ENCODE peak calls at places on chromosomes 6 and 20, in eight cellular contexts. W, R, S, G, V, Y, T and Z are unnamed samples.

GRCh38 chr6:3697609-3698008 is 53.9 kb downstream of the PXDC1 start:
- DNase-seq in T (no peak), S (no peak), G (no peak), R (no peak), Y (no peak), W (no peak), V (peak; percentile 95), Z (no peak)

GRCh38 chr20:3846378-3846739 is 275 bp upstream of the MAVS start:
- DNase-seq in G (no peak), T (no peak), V (no peak), Y (no peak), W (no peak), R (peak; percentile 26), S (no peak), Z (peak; percentile 91)

GRCh38 chr20:25087186-25087929 is 5.4 kb upstream of the VSX1 start:
- DNase-seq in V (no peak), S (no peak), W (no peak), R (no peak), G (no peak), Y (no peak), T (no peak), Z (no peak)

GRCh38 chr6:36986704-36987047 is 680 bp upstream of the MTCH1 start:
- DNase-seq in G (no peak), R (no peak), Y (no peak), T (no peak), W (no peak), V (no peak), S (no peak), Z (no peak)

GRCh38 chr20:25090492-25091429 is 8.8 kb upstream of the VSX1 start:
- DNase-seq in S (no peak), R (no peak), G (peak; percentile 58), T (peak; percentile 52), V (no peak), W (peak; percentile 47), Y (no peak), Z (no peak)

GRCh38 chr20:24442909-24443308 is 26.5 kb upstream of the SYNDIG1 start:
- DNase-seq in R (no peak), Y (no peak), T (no peak), G (no peak), V (no peak), W (no peak), S (no peak), Z (no peak)

GRCh38 chr6:169866668-169867521 is 115.5 kb downstream of the ERMARD start:
- DNase-seq in R (no peak), Y (no peak), S (no peak), T (no peak), W (no peak), G (no peak), V (no peak), Z (no peak)

GRCh38 chr6:37595859-37596258 is 96.2 kb upstream of the CCDC167 start:
- DNase-seq in R (no peak), G (no peak), Y (no peak), S (no peak), W (no peak), T (no peak), V (no peak), Z (no peak)

GRCh38 chr20:29298759-29299613 is 1958.5 kb upstream of the DEFB115 start:
- DNase-seq in G (no peak), S (no peak), T (no peak), W (no peak), V (peak; percentile 27), R (no peak), Y (no peak), Z (no peak)

GRCh38 chr6:24780206-24780605 is 5.5 kb downstream of the GMNN start:
- DNase-seq in V (no peak), T (no peak), G (no peak), W (no peak), Y (no peak), S (no peak), R (no peak), Z (no peak)

GRCh38 chr6:34514593-34515472 is 41.3 kb downstream of the SPDEF start:
- DNase-seq in W (no peak), V (peak; percentile 28), Y (no peak), R (peak; percentile 38), G (no peak), S (no peak), T (no peak), Z (no peak)

GRCh38 chr6:43763133-43763797 is 6.7 kb upstream of the VEGFA start:
- DNase-seq in V (peak; percentile 54), Y (no peak), W (no peak), G (no peak), S (no peak), T (no peak), R (no peak), Z (no peak)

GRCh38 chr20:32012159-32012682 is 2.0 kb downstream of the CCM2L start:
- DNase-seq in S (no peak), V (no peak), R (no peak), T (no peak), G (no peak), Y (no peak), W (no peak), Z (no peak)

GRCh38 chr6:111841822-111842221 is 31.4 kb downstream of the FYN start:
- DNase-seq in Y (no peak), R (peak; percentile 44), W (no peak), V (peak; percentile 90), T (no peak), G (no peak), S (no peak), Z (no peak)

GRCh38 chr6:151482290-151482689 is 11.5 kb upstream of the CCDC170 start:
- DNase-seq in G (no peak), V (peak; percentile 33), Y (no peak), W (no peak), T (no peak), S (no peak), R (no peak), Z (no peak)

GRCh38 chr20:51345601-51346101 is 196.9 kb downstream of the NFATC2 start:
- DNase-seq in R (no peak), Y (no peak), S (no peak), V (peak; percentile 57), G (no peak), W (no peak), T (no peak), Z (no peak)

GRCh38 chr6:157312733-157313132 is 10.6 kb downstream of the TMEM242 start:
- DNase-seq in G (no peak), W (no peak), R (no peak), S (no peak), Y (no peak), V (no peak), T (no peak), Z (no peak)

GRCh38 chr6:145214570-145214969 is 520.8 kb downstream of the EPM2A start:
- DNase-seq in W (no peak), Y (peak; percentile 7), T (no peak), R (no peak), V (peak; percentile 63), S (no peak), G (no peak), Z (no peak)

GRCh38 chr20:12575352-12576095 is 433.2 kb upstream of the SPTLC3 start:
- DNase-seq in G (no peak), Y (no peak), W (no peak), V (no peak), T (no peak), R (peak; percentile 84), S (no peak), Z (peak; percentile 59)

GRCh38 chr20:34285450-34285849 is 17.7 kb downstream of the AHCY start:
- DNase-seq in R (no peak), W (no peak), V (no peak), S (no peak), G (no peak), Y (no peak), T (no peak), Z (no peak)

GRCh38 chr6:36920049-36920448 is 34.3 kb downstream of the C6orf89 start:
- DNase-seq in W (no peak), T (no peak), R (no peak), S (no peak), V (no peak), G (no peak), Y (no peak), Z (no peak)

GRCh38 chr6:32952817-32953739 is at the start of gene HLA-DMA:
- DNase-seq in V (peak; percentile 97), G (peak; percentile 37), T (peak; percentile 68), Y (no peak), R (peak; percentile 92), W (peak; percentile 53), S (peak; percentile 46), Z (peak; percentile 93)

GRCh38 chr20:40009542-40009941 is 679.5 kb downstream of the MAFB start:
- DNase-seq in S (no peak), W (no peak), R (no peak), G (no peak), Y (no peak), T (no peak), V (no peak), Z (no peak)

GRCh38 chr6:131281471-131282270 is 146.4 kb downstream of the AKAP7 start:
- DNase-seq in R (peak; percentile 20), T (peak; percentile 38), S (no peak), G (peak; percentile 36), Y (peak; percentile 56), W (peak; percentile 37), V (no peak), Z (no peak)

GRCh38 chr6:34809914-34810882 is 18.3 kb downstream of the BLTP3A start:
- DNase-seq in G (no peak), T (no peak), W (no peak), V (no peak), R (no peak), Y (no peak), S (no peak), Z (no peak)

GRCh38 chr6:70479236-70479635 is 65.9 kb downstream of the FAM135A start:
- DNase-seq in W (no peak), S (no peak), T (no peak), V (peak; percentile 48), G (no peak), Y (no peak), R (no peak), Z (no peak)

GRCh38 chr20:19974621-19975435 is 42.3 kb upstream of the NAA20 start:
- DNase-seq in R (peak; percentile 93), S (no peak), T (no peak), Y (no peak), G (no peak), W (no peak), V (peak; percentile 97), Z (peak; percentile 90)

GRCh38 chr20:21352703-21353102 is 44.6 kb downstream of the NKX2-4 start:
- DNase-seq in S (no peak), R (no peak), V (peak; percentile 59), W (no peak), Y (no peak), G (no peak), T (no peak), Z (no peak)

GRCh38 chr6:143205983-143206382 is 145.3 kb downstream of the AIG1 start:
- DNase-seq in V (peak; percentile 60), S (no peak), R (no peak), T (no peak), Y (no peak), W (no peak), G (no peak), Z (no peak)

GRCh38 chr6:53546256-53546655 is 1.4 kb upstream of the GCLC start:
- DNase-seq in V (peak; percentile 35), Y (no peak), R (no peak), S (no peak), W (no peak), G (no peak), T (no peak), Z (no peak)

GRCh38 chr6:38352636-38353035 is 287.1 kb downstream of the BTBD9 start:
- DNase-seq in T (no peak), V (no peak), S (no peak), W (no peak), R (no peak), Y (no peak), G (no peak), Z (no peak)

GRCh38 chr6:55040102-55040848 is 134.0 kb upstream of the HCRTR2 start:
- DNase-seq in R (no peak), S (no peak), T (no peak), Y (no peak), G (no peak), V (peak; percentile 24), W (no peak), Z (no peak)